ENCODE peak calls at places on chromosomes 16 and 17, in nine cellular contexts. E, J, H, L, X, N, U, M and C are unnamed samples.

GRCh38 chr16:48608452-48608851 is 1.5 kb downstream of the N4BP1 start:
- DNase-seq in E (no peak), J (peak; percentile 33), H (no peak), L (no peak), X (no peak), N (peak; percentile 34), U (no peak), M (no peak), C (no peak)

GRCh38 chr17:61496174-61496956 is 44.1 kb downstream of the TBX4 start:
- DNase-seq in E (no peak), J (no peak), H (no peak), L (no peak), X (no peak), N (no peak), U (no peak), M (no peak), C (no peak)

GRCh38 chr16:87304951-87305350 is 12.2 kb downstream of the C16orf95 start:
- DNase-seq in E (no peak), J (no peak), H (no peak), L (no peak), X (no peak), N (no peak), U (no peak), M (no peak), C (no peak)

GRCh38 chr16:72554935-72555334 is 383.0 kb upstream of the PMFBP1 start:
- DNase-seq in E (no peak), J (no peak), H (no peak), L (no peak), X (no peak), N (no peak), U (no peak), M (no peak), C (no peak)

GRCh38 chr17:31508310-31509094 is 117.0 kb downstream of the RAB11FIP4 start:
- DNase-seq in E (peak; percentile 31), J (no peak), H (peak; percentile 64), L (no peak), X (no peak), N (no peak), U (no peak), M (peak; percentile 48), C (no peak)

GRCh38 chr16:21950782-21951521 is 2.2 kb upstream of the UQCRC2 start:
- DNase-seq in E (peak; percentile 54), J (no peak), H (no peak), L (no peak), X (no peak), N (peak; percentile 23), U (no peak), M (no peak), C (no peak)

GRCh38 chr16:82888616-82889015 is 261.8 kb downstream of the CDH13 start:
- DNase-seq in E (no peak), J (no peak), H (no peak), L (no peak), X (peak; percentile 91), N (peak; percentile 82), U (no peak), M (no peak), C (no peak)

GRCh38 chr16:82605863-82606620 is 20.7 kb upstream of the CDH13 start:
- DNase-seq in E (no peak), J (no peak), H (no peak), L (no peak), X (no peak), N (no peak), U (no peak), M (no peak), C (no peak)

DNA sequence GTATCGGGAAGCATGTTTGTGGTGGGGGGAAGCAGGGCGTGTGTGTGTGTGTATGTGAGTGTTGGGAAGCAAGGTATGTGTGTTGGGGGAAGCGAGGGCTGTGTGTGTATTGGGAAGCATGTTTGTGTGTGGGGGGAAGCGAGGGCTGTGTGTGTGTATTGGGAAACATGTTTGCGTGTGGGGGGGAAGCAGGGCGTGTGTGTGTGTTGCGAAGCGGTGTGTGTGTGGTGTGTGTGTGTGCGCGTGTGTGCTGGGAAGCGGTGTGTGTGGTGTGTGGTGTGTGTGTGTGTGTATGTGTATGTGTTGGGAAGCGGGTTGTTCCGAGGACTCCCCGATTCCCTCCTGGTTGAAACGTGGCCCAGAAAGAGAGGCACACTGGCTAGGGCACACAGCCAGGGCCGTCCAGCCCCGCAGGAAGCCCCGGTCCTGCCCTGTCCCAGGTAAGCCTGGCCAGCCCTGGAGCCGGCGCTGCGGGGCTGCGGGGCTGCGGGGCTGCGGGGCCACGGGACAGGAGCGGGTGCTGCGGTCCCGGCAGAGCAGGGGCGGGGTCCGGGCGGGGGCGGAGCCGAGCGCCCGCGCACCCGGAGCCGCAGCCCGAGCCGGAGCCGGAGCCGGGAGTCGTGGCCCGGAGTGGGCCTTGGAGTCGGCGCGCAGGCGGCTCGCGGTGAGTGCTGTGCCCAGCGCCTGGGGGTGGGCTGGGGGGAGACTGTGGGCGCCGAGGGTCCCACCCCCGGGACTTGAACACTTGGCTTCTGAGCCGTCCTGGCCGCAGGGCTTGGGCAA is at the start of gene NOD2:
- DNase-seq in E (peak; percentile 51), J (no peak), H (peak; percentile 35), L (no peak), X (no peak), N (no peak), U (peak; percentile 15), M (peak; percentile 51), C (no peak)
- H3K27ac ChIP-seq in E (peak within 1 kb of the TSS; percentile 36), J (no peak within 1 kb of the TSS), H (no peak within 1 kb of the TSS), L (no peak within 1 kb of the TSS), X (no peak within 1 kb of the TSS), N (no peak within 1 kb of the TSS), U (no peak within 1 kb of the TSS), M (peak within 1 kb of the TSS; percentile 43), C (no peak within 1 kb of the TSS)

GRCh38 chr16:4491898-4492297 is 15.7 kb downstream of the HMOX2 start:
- DNase-seq in E (no peak), J (no peak), H (no peak), L (no peak), X (no peak), N (no peak), U (no peak), M (no peak), C (no peak)

GRCh38 chr16:4496305-4496704 is 20.1 kb downstream of the HMOX2 start:
- DNase-seq in E (no peak), J (no peak), H (no peak), L (no peak), X (no peak), N (peak; percentile 70), U (no peak), M (no peak), C (no peak)

GRCh38 chr16:4498546-4499195 is 22.5 kb downstream of the HMOX2 start:
- DNase-seq in E (no peak), J (no peak), H (no peak), L (no peak), X (no peak), N (no peak), U (no peak), M (no peak), C (no peak)

GRCh38 chr16:4495766-4496165 is 19.6 kb downstream of the HMOX2 start:
- DNase-seq in E (no peak), J (no peak), H (no peak), L (no peak), X (no peak), N (no peak), U (no peak), M (no peak), C (no peak)

DNA sequence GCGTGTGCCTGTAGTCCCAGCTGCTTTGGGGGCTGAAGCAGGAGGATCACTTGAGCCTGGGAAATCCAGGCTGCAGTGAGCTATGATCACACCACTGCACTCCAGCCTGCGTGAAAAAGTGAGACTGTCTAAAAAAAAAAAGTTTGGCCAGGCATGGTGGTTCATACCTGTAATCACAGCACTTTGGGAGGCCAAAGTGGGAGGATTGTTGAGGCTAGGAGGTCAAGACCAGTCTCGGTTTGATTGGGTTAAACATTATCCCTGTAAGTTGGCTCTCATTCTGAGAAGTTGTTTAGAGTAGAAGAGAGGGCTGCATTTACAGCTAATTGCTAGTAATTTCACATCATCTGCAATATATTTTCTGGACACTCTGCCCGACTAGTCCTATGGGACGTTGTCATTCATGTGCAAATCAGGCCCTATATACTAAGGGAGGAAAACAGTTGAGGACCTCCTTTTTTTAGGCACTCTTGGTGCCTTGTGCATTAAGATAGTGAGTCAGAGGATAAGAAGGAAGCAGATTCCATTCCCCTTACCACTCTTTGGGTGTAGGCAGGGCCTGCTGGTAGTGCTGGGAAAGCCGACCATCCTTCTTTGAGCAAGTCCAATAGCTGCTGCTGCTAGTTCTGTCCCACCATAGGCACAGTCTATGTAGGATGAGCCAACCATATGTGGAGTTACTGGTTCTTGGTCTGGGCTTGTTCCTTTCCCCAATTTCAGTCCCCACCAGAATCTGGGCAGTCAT is 18.7 kb downstream of the HMOX2 start:
- DNase-seq in E (no peak), J (no peak), H (no peak), L (no peak), X (no peak), N (peak; percentile 91), U (no peak), M (no peak), C (no peak)
- H3K27ac ChIP-seq in E (no peak overlapping the region), J (peak overlapping the region; percentile 97), H (no peak overlapping the region), L (no peak overlapping the region), X (peak overlapping the region; percentile 74), N (peak overlapping the region; percentile 75), U (no peak overlapping the region), M (peak overlapping the region; percentile 72), C (no peak overlapping the region)

DNA sequence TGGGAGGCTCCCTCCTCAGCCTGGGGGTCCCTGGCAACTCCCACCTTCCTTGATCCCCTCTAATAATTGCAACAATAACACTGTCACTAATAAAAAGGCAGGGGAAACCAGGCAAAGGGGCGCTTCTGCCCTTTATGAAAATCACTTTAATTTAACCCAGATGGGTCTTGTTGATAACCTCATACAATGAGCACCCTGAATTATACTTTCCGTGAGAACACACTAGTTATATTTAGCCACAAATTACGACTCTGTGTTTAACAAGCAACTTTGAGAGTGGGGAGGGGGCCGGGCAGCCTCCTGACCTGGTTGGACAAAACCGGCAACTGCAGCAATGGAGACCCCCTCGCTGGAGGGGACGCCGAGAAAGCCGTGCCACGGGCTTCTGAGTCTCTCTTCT is 5.7 kb upstream of the BAHCC1 start:
- DNase-seq in E (no peak), J (no peak), H (no peak), L (no peak), X (no peak), N (no peak), U (no peak), M (no peak), C (no peak)
- H3K27ac ChIP-seq in E (no peak overlapping the region), J (no peak overlapping the region), H (no peak overlapping the region), L (peak overlapping the region; percentile 99), X (no peak overlapping the region), N (peak overlapping the region; percentile 8), U (no peak overlapping the region), M (peak overlapping the region; percentile 99), C (peak overlapping the region; percentile 97)

GRCh38 chr17:75486951-75487350 is 28.4 kb downstream of the CASKIN2 start:
- DNase-seq in E (no peak), J (no peak), H (no peak), L (no peak), X (no peak), N (no peak), U (no peak), M (no peak), C (no peak)

GRCh38 chr17:75486151-75486550 is 29.2 kb downstream of the CASKIN2 start:
- DNase-seq in E (no peak), J (no peak), H (no peak), L (no peak), X (no peak), N (no peak), U (no peak), M (no peak), C (no peak)

GRCh38 chr17:75488693-75489510 is 26.4 kb downstream of the CASKIN2 start:
- DNase-seq in E (no peak), J (no peak), H (no peak), L (no peak), X (no peak), N (no peak), U (no peak), M (no peak), C (no peak)

GRCh38 chr17:75485688-75486087 is 29.3 kb downstream of the TMEM94 start:
- DNase-seq in E (no peak), J (no peak), H (no peak), L (no peak), X (no peak), N (no peak), U (no peak), M (no peak), C (no peak)

DNA sequence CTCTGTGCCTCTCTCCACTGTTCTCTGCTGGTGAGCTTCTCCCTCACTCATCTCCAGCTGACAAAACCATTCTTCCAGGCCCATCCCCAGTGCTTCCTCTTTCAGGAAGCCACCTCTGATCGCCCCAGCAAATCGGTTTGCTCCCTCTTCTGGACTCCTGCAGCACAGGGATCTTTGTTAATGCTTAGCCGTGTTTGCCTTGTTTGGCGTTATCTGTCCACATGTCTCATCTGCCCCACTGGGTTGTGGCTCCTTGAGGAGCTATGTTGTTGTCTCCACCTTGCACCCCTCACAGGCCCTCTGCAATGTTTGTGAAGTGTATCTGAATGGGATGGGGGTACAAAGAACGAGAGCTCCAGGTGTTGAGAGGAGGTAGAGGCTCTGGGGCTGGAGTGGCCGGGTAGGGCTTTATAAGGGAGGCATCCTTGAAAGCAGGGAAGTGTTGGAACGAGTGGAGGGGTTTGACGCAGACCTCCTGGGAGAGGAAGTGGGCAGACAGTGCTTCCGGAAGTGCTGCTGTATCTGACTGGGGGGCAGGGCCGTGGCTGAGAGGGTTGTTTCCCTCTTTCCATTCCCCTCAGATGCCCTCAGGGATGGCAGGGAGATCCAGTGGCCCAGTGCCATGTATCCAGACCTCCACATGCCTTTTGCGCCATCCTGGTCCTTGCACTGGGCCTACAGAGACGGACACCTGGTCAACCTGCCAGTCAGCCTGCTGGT is 27.8 kb downstream of the CASKIN2 start:
- DNase-seq in E (no peak), J (no peak), H (peak; percentile 34), L (no peak), X (no peak), N (no peak), U (no peak), M (no peak), C (no peak)
- H3K27ac ChIP-seq in E (no peak overlapping the region), J (no peak overlapping the region), H (peak overlapping the region; percentile 55), L (peak overlapping the region; percentile 9), X (no peak overlapping the region), N (no peak overlapping the region), U (peak overlapping the region; percentile 30), M (peak overlapping the region; percentile 47), C (peak overlapping the region; percentile 38)